ENCODE peak calls at places on chromosomes 6 and 20, in ten cellular contexts. Q is HS-27A; U is ovary; Y is NT2/D1; J is islet precursor cell; D is HS-5; W is stimulated activated CD8-positive, alpha-beta memory T cell treated with anti-CD3 and anti-CD28 coated beads, Interleukin-4, amount 100 ng/mL, for 48 hours; K is NCI-H226; H is NCI-H1092 treated with DMSO at 0.1 percent for 48 hours; G is Calu3. X is an unnamed sample.

GRCh38 chr20:36666181-36666740 is 20.3 kb upstream of the SLA2 start:
- DNase-seq in Q (no peak), U (no peak), Y (no peak), J (no peak), D (no peak), W (no peak), K (no peak), H (peak), G (no peak), X (no peak)

GRCh38 chr6:169344651-169345050 is 91.0 kb upstream of the THBS2 start:
- DNase-seq in Q (no peak), U (no peak), Y (no peak), J (peak), D (no peak), W (no peak), K (no peak), H (no peak), G (no peak), X (no peak)

GRCh38 chr20:50624351-50625016 is 66.9 kb downstream of the RIPOR3 start:
- DNase-seq in Q (no peak), U (no peak), Y (no peak), J (peak), D (no peak), W (no peak), K (peak), H (peak), G (peak), X (peak)

GRCh38 chr6:170006524-170007467 is 255.4 kb downstream of the ERMARD start:
- DNase-seq in Q (no peak), U (no peak), Y (peak), J (peak), D (no peak), W (peak), K (no peak), H (no peak), G (no peak), X (no peak)

GRCh38 chr20:49285233-49285668 is 7.4 kb upstream of the ZNFX1 start:
- DNase-seq in Q (no peak), U (no peak), Y (no peak), J (no peak), D (no peak), W (no peak), K (no peak), H (no peak), G (no peak), X (no peak)

GRCh38 chr6:17932362-17932852 is 55.0 kb downstream of the KIF13A start:
- DNase-seq in Q (no peak), U (no peak), Y (no peak), J (peak), D (peak), W (no peak), K (peak), H (no peak), G (peak), X (no peak)

GRCh38 chr6:33075568-33076405 is at the start of gene HLA-DPB1:
- DNase-seq in Q (no peak), U (no peak), Y (no peak), J (no peak), D (no peak), W (no peak), K (peak), H (no peak), G (peak), X (no peak)

GRCh38 chr20:64260239-64260638 is 4.7 kb downstream of the PCMTD2 start:
- DNase-seq in Q (no peak), U (peak), Y (no peak), J (no peak), D (no peak), W (no peak), K (no peak), H (no peak), G (no peak), X (no peak)

GRCh38 chr6:159594106-159594749 is 98.8 kb downstream of the SOD2 start:
- DNase-seq in Q (peak), U (no peak), Y (no peak), J (no peak), D (peak), W (no peak), K (no peak), H (no peak), G (no peak), X (no peak)

GRCh38 chr6:53358440-53359087 is 9.8 kb upstream of the ELOVL5 start:
- DNase-seq in Q (no peak), U (no peak), Y (no peak), J (no peak), D (no peak), W (no peak), K (no peak), H (no peak), G (no peak), X (no peak)

GRCh38 chr6:50091641-50092040 is 41.9 kb upstream of the DEFB112 start:
- DNase-seq in Q (no peak), U (no peak), Y (no peak), J (no peak), D (peak), W (no peak), K (peak), H (no peak), G (no peak), X (no peak)

GRCh38 chr20:49711331-49711987 is 2.2 kb downstream of the B4GALT5 start:
- DNase-seq in Q (no peak), U (no peak), Y (no peak), J (no peak), D (no peak), W (no peak), K (no peak), H (no peak), G (no peak), X (no peak)

GRCh38 chr6:145206247-145206907 is 528.9 kb downstream of the EPM2A start:
- DNase-seq in Q (no peak), U (no peak), Y (no peak), J (peak), D (peak), W (no peak), K (no peak), H (no peak), G (no peak), X (no peak)